ENCODE peak calls at places on chromosome 2, in eight cellular contexts. R is uterus, G is cardiac fibroblast, M is endothelial cell, Y is AG04450, N is cardiac muscle cell, Q is upper lobe of left lung, S is foreskin keratinocyte. D is an unnamed sample.

GRCh38 chr2:95056044-95056443 is 30.5 kb downstream of the MAL start:
- DNase-seq in R (no peak), G (no peak), M (no peak), Y (no peak), N (no peak), Q (peak; percentile 46), S (no peak), D (no peak)

GRCh38 chr2:65265090-65266045 is 37.7 kb downstream of the ACTR2 start:
- DNase-seq in R (peak; percentile 51), G (peak; percentile 92), M (no peak), Y (peak; percentile 79), N (peak; percentile 71), Q (no peak), S (no peak), D (no peak)

GRCh38 chr2:178388287-178388686 is 62.7 kb downstream of the PRKRA start:
- DNase-seq in R (no peak), G (no peak), M (no peak), Y (no peak), N (no peak), Q (no peak), S (no peak), D (no peak)

GRCh38 chr2:218607436-218608115 is at the start of gene PLCD4:
- DNase-seq in R (no peak), G (peak; percentile 86), M (peak; percentile 37), Y (peak; percentile 27), N (peak; percentile 24), Q (no peak), S (peak; percentile 77), D (no peak)

GRCh38 chr2:36568533-36569246 is 29.3 kb downstream of the FEZ2 start:
- DNase-seq in R (no peak), G (peak; percentile 56), M (no peak), Y (no peak), N (no peak), Q (no peak), S (peak; percentile 37), D (no peak)

GRCh38 chr2:174342600-174343342 is 8.0 kb downstream of the SP9 start:
- DNase-seq in R (no peak), G (no peak), M (peak; percentile 16), Y (no peak), N (no peak), Q (peak; percentile 85), S (no peak), D (no peak)

GRCh38 chr2:71492112-71492511 is 38.8 kb downstream of the DYSF start:
- DNase-seq in R (peak; percentile 47), G (peak; percentile 41), M (peak; percentile 66), Y (no peak), N (peak; percentile 28), Q (no peak), S (no peak), D (no peak)

GRCh38 chr2:100178085-100178788 is 35.8 kb upstream of the AFF3 start:
- DNase-seq in R (no peak), G (peak; percentile 37), M (peak; percentile 63), Y (no peak), N (peak; percentile 53), Q (no peak), S (no peak), D (no peak)

GRCh38 chr2:225056330-225057073 is 14.2 kb upstream of the DOCK10 start:
- DNase-seq in R (no peak), G (no peak), M (no peak), Y (no peak), N (no peak), Q (no peak), S (no peak), D (no peak)

GRCh38 chr2:184597996-184598312 is 375 bp upstream of the ZNF804A start:
- DNase-seq in R (no peak), G (no peak), M (no peak), Y (no peak), N (no peak), Q (no peak), S (no peak), D (no peak)

GRCh38 chr2:228689049-228689448 is 507.6 kb upstream of the SPHKAP start:
- DNase-seq in R (no peak), G (peak; percentile 19), M (peak; percentile 55), Y (no peak), N (peak; percentile 70), Q (no peak), S (no peak), D (peak; percentile 44)

GRCh38 chr2:197871780-197872456 is 67.5 kb downstream of the PLCL1 start:
- DNase-seq in R (no peak), G (no peak), M (no peak), Y (no peak), N (no peak), Q (no peak), S (no peak), D (no peak)

GRCh38 chr2:132636346-132636745 is 33.7 kb downstream of the LYPD1 start:
- DNase-seq in R (no peak), G (no peak), M (no peak), Y (no peak), N (no peak), Q (no peak), S (no peak), D (no peak)

GRCh38 chr2:38598991-38599295 is 3.8 kb downstream of the HNRNPLL start:
- DNase-seq in R (no peak), G (peak; percentile 44), M (no peak), Y (no peak), N (no peak), Q (no peak), S (no peak), D (no peak)

GRCh38 chr2:218024336-218024735 is 21.5 kb upstream of the TNS1 start:
- DNase-seq in R (no peak), G (no peak), M (no peak), Y (no peak), N (no peak), Q (no peak), S (no peak), D (no peak)

GRCh38 chr2:101402637-101403036 is 15.3 kb upstream of the CREG2 start:
- DNase-seq in R (no peak), G (no peak), M (no peak), Y (no peak), N (no peak), Q (no peak), S (no peak), D (no peak)

GRCh38 chr2:101401316-101401660 is 14.0 kb upstream of the CREG2 start:
- DNase-seq in R (no peak), G (no peak), M (no peak), Y (no peak), N (no peak), Q (no peak), S (no peak), D (no peak)

GRCh38 chr2:101400516-101401315 is 13.4 kb upstream of the CREG2 start:
- DNase-seq in R (no peak), G (no peak), M (no peak), Y (no peak), N (no peak), Q (no peak), S (no peak), D (no peak)

GRCh38 chr2:101403745-101404144 is 16.4 kb upstream of the CREG2 start:
- DNase-seq in R (no peak), G (no peak), M (no peak), Y (no peak), N (no peak), Q (no peak), S (no peak), D (no peak)

GRCh38 chr2:101401906-101402305 is 14.6 kb upstream of the CREG2 start:
- DNase-seq in R (no peak), G (no peak), M (no peak), Y (no peak), N (no peak), Q (no peak), S (no peak), D (no peak)
- TF ChIP-seq CTCF in R (no peak), G (no peak), M (peak; percentile 60), Y (peak; percentile 20), N (no peak), Q (no peak), S (peak; percentile 21), D (peak; percentile 48)

DNA sequence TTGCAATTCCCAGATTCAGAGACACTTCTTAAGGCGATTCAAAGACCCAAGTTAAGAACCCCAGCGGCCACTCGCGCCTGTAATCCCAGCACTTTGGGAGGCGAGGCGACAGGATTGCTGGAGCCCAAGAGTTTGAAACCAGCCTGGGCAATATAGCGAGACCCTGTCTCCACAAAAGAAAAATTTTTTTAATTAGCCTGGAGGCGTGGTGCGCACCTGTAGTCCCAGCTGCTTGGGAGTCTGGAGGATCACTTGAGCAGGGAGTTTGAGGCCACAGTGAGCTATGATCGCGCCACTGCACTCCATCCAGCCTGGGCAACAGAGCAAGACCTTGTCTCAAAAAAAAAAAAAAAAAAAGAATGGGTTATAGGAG is 585 bp upstream of the ANAPC1 start:
- DNase-seq in R (no peak), G (no peak), M (peak; percentile 18), Y (no peak), N (no peak), Q (no peak), S (no peak), D (no peak)
- TF ChIP-seq CTCF in R (no peak), G (no peak), M (no peak), Y (no peak), N (no peak), Q (no peak), S (no peak), D (no peak)

DNA sequence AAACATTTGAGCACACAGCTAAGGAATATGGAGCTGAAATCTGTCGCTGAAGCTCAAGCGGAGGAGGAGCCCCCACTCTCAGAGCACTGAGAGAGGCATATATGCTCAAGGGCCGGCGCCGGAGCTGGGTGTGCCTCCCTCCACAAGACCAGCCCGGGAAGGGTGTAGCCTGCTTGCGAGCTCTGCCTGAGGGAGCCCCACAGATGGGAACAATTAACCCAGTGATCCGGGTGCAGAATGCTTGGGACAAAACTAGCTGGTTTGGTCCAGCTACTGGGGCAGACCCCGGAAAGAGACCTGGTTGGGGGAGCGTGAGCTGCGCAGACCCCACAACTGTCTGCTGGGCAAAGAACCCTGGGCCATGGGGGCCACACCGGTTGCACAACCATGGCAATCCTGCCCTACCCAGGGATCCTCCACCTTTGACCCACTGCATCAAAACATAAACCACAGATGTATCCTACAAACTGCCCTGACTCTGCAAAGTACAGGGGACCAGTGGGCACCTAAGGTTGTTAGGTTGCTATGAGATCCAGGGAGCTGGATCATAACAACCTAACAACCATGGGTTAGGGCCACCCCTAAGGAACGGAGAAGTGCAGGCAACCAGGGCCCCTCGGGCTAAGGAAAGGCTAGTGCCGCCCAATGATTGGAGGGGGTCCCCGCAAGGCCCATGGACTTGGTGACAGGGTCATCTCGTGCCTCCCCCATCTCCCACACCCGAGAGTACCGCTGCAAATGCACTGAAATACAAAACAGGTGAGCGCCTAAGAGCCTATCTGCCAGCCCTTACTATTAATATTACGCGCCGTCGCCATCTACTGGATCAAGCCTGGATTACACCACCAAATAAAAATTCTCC is 53.4 kb upstream of the SCN1A start:
- DNase-seq in R (no peak), G (peak; percentile 62), M (peak; percentile 68), Y (no peak), N (peak; percentile 67), Q (peak; percentile 37), S (no peak), D (peak; percentile 16)
- TF ChIP-seq CTCF in R (no peak), G (peak; percentile 66), M (peak; percentile 73), Y (peak; percentile 61), N (peak; percentile 63), Q (peak; percentile 10), S (peak; percentile 73), D (peak; percentile 59)

GRCh38 chr2:19541884-19542283 is 183.5 kb upstream of the OSR1 start:
- DNase-seq in R (no peak), G (no peak), M (no peak), Y (no peak), N (no peak), Q (no peak), S (no peak), D (no peak)
- TF ChIP-seq CTCF in R (no peak), G (no peak), M (no peak), Y (no peak), N (no peak), Q (no peak), S (no peak), D (peak; percentile 20)

GRCh38 chr2:157055660-157056199 is 201.8 kb upstream of the GALNT5 start:
- DNase-seq in R (no peak), G (peak; percentile 70), M (no peak), Y (no peak), N (peak; percentile 12), Q (no peak), S (no peak), D (no peak)
- TF ChIP-seq CTCF in R (no peak), G (peak; percentile 65), M (peak; percentile 42), Y (peak; percentile 60), N (peak; percentile 62), Q (no peak), S (peak; percentile 77), D (peak; percentile 61)

D was measured in progenitor cell of endocrine pancreas.